ENCODE peak calls at places on chromosomes 6 and 20, in nine cellular contexts. Z is activated T-cell treated with anti-CD3 and anti-CD28 coated beads for 1 hour, Q is bronchial epithelial cell, S is NCI-H345, N is A673, P is fibroblast of pulmonary artery, G is ELR, D is AG20443, C is anterior cingulate cortex. X is an unnamed sample.

GRCh38 chr6:90350689-90351554 is 54.3 kb upstream of the BACH2 start:
- DNase-seq in Z (peak), Q (no peak), S (no peak), N (no peak), P (no peak), G (no peak), D (no peak), C (no peak), X (no peak)

GRCh38 chr6:14873132-14873531 is 372.7 kb upstream of the JARID2 start:
- DNase-seq in Z (no peak), Q (no peak), S (no peak), N (no peak), P (no peak), G (no peak), D (no peak), C (no peak), X (no peak)

GRCh38 chr6:73234732-73235131 is 9.4 kb upstream of the KHDC1L start:
- DNase-seq in Z (no peak), Q (peak), S (no peak), N (no peak), P (peak), G (peak), D (peak), C (no peak), X (no peak)

GRCh38 chr6:28134015-28134414 is 7.7 kb upstream of the ZKSCAN8 start:
- DNase-seq in Z (no peak), Q (peak), S (peak), N (peak), P (peak), G (peak), D (peak), C (no peak), X (no peak)

GRCh38 chr20:36491901-36492617 is 49.3 kb upstream of the MYL9 start:
- DNase-seq in Z (peak), Q (peak), S (no peak), N (no peak), P (peak), G (peak), D (no peak), C (no peak), X (no peak)

GRCh38 chr20:1711826-1712601 is 54.4 kb upstream of the SIRPG start:
- DNase-seq in Z (no peak), Q (no peak), S (no peak), N (peak), P (peak), G (no peak), D (no peak), C (peak), X (no peak)

GRCh38 chr6:151763938-151764680 is 43.4 kb upstream of the ESR1 start:
- DNase-seq in Z (peak), Q (peak), S (no peak), N (peak), P (peak), G (peak), D (peak), C (peak), X (peak)

GRCh38 chr6:145813285-145814034 is 1.1 kb downstream of the FBXO30 start:
- DNase-seq in Z (no peak), Q (peak), S (peak), N (peak), P (peak), G (peak), D (peak), C (no peak), X (no peak)

GRCh38 chr6:44133003-44133931 is 5.9 kb downstream of the TMEM63B start:
- DNase-seq in Z (no peak), Q (peak), S (peak), N (peak), P (peak), G (peak), D (peak), C (peak), X (no peak)

GRCh38 chr6:100948381-100949133 is 67.4 kb upstream of the ASCC3 start:
- DNase-seq in Z (no peak), Q (peak), S (no peak), N (no peak), P (peak), G (peak), D (no peak), C (no peak), X (no peak)

GRCh38 chr6:139133272-139133671 is 1.6 kb upstream of the HECA start:
- DNase-seq in Z (no peak), Q (no peak), S (no peak), N (no peak), P (no peak), G (no peak), D (no peak), C (no peak), X (no peak)

GRCh38 chr6:68876792-68877493 is 241.9 kb downstream of the ADGRB3 start:
- DNase-seq in Z (no peak), Q (peak), S (peak), N (peak), P (peak), G (peak), D (peak), C (no peak), X (no peak)

GRCh38 chr20:1001981-1002681 is at the start of gene RSPO4:
- DNase-seq in Z (no peak), Q (no peak), S (peak), N (no peak), P (no peak), G (no peak), D (peak), C (no peak), X (peak)

X was measured in H1.